ENCODE peak calls at places on chromosomes 13 and 19, in nine cellular contexts. One of them, this sample, is unnamed.

GRCh38 chr19:3184847-3185481 is 766 bp upstream of the NCLN start:
- DNase-seq in head of caudate nucleus: peak; percentile 94
- DNase-seq in mucosa of descending colon: no peak
- DNase-seq in stimulated activated CD4-positive, alpha-beta T cell treated with anti-CD3 and anti-CD28 coated beads, TNF-alpha, amount 100 ng/mL, for 24 hours: peak; percentile 60
- DNase-seq in stomach: peak; percentile 73
- DNase-seq in NCI-H526 treated with DMSO at 0.1 percent for 48 hours: peak; percentile 81
- DNase-seq in PC-3: no peak
- DNase-seq in WTC11: peak; percentile 56
- DNase-seq in SHP77: peak; percentile 71
- DNase-seq in this sample: peak; percentile 62

GRCh38 chr19:19160489-19161035 is 9.5 kb downstream of the MEF2B start:
- DNase-seq in stomach: no peak
- DNase-seq in NCI-H526 treated with DMSO at 0.1 percent for 48 hours: no peak
- DNase-seq in stimulated activated CD4-positive, alpha-beta T cell treated with anti-CD3 and anti-CD28 coated beads, TNF-alpha, amount 100 ng/mL, for 24 hours: no peak
- DNase-seq in SHP77: no peak
- DNase-seq in mucosa of descending colon: no peak
- DNase-seq in WTC11: peak; percentile 81
- DNase-seq in head of caudate nucleus: no peak
- DNase-seq in PC-3: no peak
- DNase-seq in this sample: no peak

GRCh38 chr19:49133621-49134454 is 14.5 kb downstream of the PPFIA3 start:
- DNase-seq in head of caudate nucleus: peak; percentile 55
- DNase-seq in NCI-H526 treated with DMSO at 0.1 percent for 48 hours: no peak
- DNase-seq in WTC11: peak; percentile 90
- DNase-seq in stimulated activated CD4-positive, alpha-beta T cell treated with anti-CD3 and anti-CD28 coated beads, TNF-alpha, amount 100 ng/mL, for 24 hours: no peak
- DNase-seq in PC-3: no peak
- DNase-seq in SHP77: no peak
- DNase-seq in stomach: peak; percentile 90
- DNase-seq in mucosa of descending colon: peak; percentile 96
- DNase-seq in this sample: no peak

GRCh38 chr19:13181747-13182388 is 31.7 kb downstream of the IER2 start:
- DNase-seq in NCI-H526 treated with DMSO at 0.1 percent for 48 hours: no peak
- DNase-seq in stimulated activated CD4-positive, alpha-beta T cell treated with anti-CD3 and anti-CD28 coated beads, TNF-alpha, amount 100 ng/mL, for 24 hours: no peak
- DNase-seq in head of caudate nucleus: peak; percentile 73
- DNase-seq in mucosa of descending colon: peak; percentile 79
- DNase-seq in WTC11: no peak
- DNase-seq in stomach: peak; percentile 76
- DNase-seq in PC-3: peak; percentile 66
- DNase-seq in SHP77: peak; percentile 17
- DNase-seq in this sample: peak; percentile 80

GRCh38 chr13:27712421-27712820 is 79.9 kb upstream of the GSX1 start:
- DNase-seq in mucosa of descending colon: peak; percentile 36
- DNase-seq in PC-3: peak; percentile 39
- DNase-seq in stimulated activated CD4-positive, alpha-beta T cell treated with anti-CD3 and anti-CD28 coated beads, TNF-alpha, amount 100 ng/mL, for 24 hours: no peak
- DNase-seq in stomach: peak; percentile 42
- DNase-seq in SHP77: no peak
- DNase-seq in head of caudate nucleus: no peak
- DNase-seq in NCI-H526 treated with DMSO at 0.1 percent for 48 hours: no peak
- DNase-seq in WTC11: no peak
- DNase-seq in this sample: no peak

GRCh38 chr19:39430675-39431593 is 4.8 kb downstream of the RPS16 start:
- DNase-seq in stimulated activated CD4-positive, alpha-beta T cell treated with anti-CD3 and anti-CD28 coated beads, TNF-alpha, amount 100 ng/mL, for 24 hours: peak; percentile 51
- DNase-seq in WTC11: no peak
- DNase-seq in PC-3: peak; percentile 93
- DNase-seq in SHP77: peak; percentile 79
- DNase-seq in stomach: no peak
- DNase-seq in NCI-H526 treated with DMSO at 0.1 percent for 48 hours: no peak
- DNase-seq in head of caudate nucleus: no peak
- DNase-seq in mucosa of descending colon: no peak
- DNase-seq in this sample: no peak

GRCh38 chr19:46487802-46488445 is 7.7 kb downstream of the PNMA8B start:
- DNase-seq in SHP77: peak; percentile 38
- DNase-seq in PC-3: peak; percentile 69
- DNase-seq in stimulated activated CD4-positive, alpha-beta T cell treated with anti-CD3 and anti-CD28 coated beads, TNF-alpha, amount 100 ng/mL, for 24 hours: peak; percentile 58
- DNase-seq in WTC11: peak; percentile 91
- DNase-seq in head of caudate nucleus: peak; percentile 95
- DNase-seq in mucosa of descending colon: peak; percentile 84
- DNase-seq in NCI-H526 treated with DMSO at 0.1 percent for 48 hours: peak; percentile 11
- DNase-seq in stomach: peak; percentile 83
- DNase-seq in this sample: no peak

GRCh38 chr19:40523322-40524047 is 53.2 kb upstream of the SHKBP1 start:
- DNase-seq in SHP77: peak; percentile 84
- DNase-seq in NCI-H526 treated with DMSO at 0.1 percent for 48 hours: peak; percentile 33
- DNase-seq in head of caudate nucleus: peak; percentile 74
- DNase-seq in mucosa of descending colon: peak; percentile 87
- DNase-seq in stomach: peak; percentile 80
- DNase-seq in WTC11: peak; percentile 87
- DNase-seq in PC-3: peak; percentile 66
- DNase-seq in stimulated activated CD4-positive, alpha-beta T cell treated with anti-CD3 and anti-CD28 coated beads, TNF-alpha, amount 100 ng/mL, for 24 hours: peak; percentile 9
- DNase-seq in this sample: no peak

GRCh38 chr13:72726721-72727416 is 560 bp downstream of the MZT1 start:
- DNase-seq in mucosa of descending colon: peak; percentile 74
- DNase-seq in PC-3: peak; percentile 6
- DNase-seq in NCI-H526 treated with DMSO at 0.1 percent for 48 hours: peak; percentile 56
- DNase-seq in stomach: peak; percentile 29
- DNase-seq in SHP77: peak; percentile 8
- DNase-seq in head of caudate nucleus: peak; percentile 66
- DNase-seq in WTC11: peak; percentile 60
- DNase-seq in stimulated activated CD4-positive, alpha-beta T cell treated with anti-CD3 and anti-CD28 coated beads, TNF-alpha, amount 100 ng/mL, for 24 hours: no peak
- DNase-seq in this sample: peak; percentile 47

GRCh38 chr19:55476100-55476775 is at the start of gene ZNF628:
- DNase-seq in PC-3: peak; percentile 99
- DNase-seq in stomach: peak; percentile 99
- DNase-seq in mucosa of descending colon: peak; percentile 99
- DNase-seq in NCI-H526 treated with DMSO at 0.1 percent for 48 hours: peak; percentile 93
- DNase-seq in stimulated activated CD4-positive, alpha-beta T cell treated with anti-CD3 and anti-CD28 coated beads, TNF-alpha, amount 100 ng/mL, for 24 hours: peak; percentile 99
- DNase-seq in head of caudate nucleus: peak; percentile 100
- DNase-seq in SHP77: peak; percentile 97
- DNase-seq in WTC11: peak; percentile 99
- DNase-seq in this sample: peak; percentile 97

GRCh38 chr13:45781553-45782326 is 69.8 kb downstream of the SIAH3 start:
- DNase-seq in PC-3: peak; percentile 2
- DNase-seq in mucosa of descending colon: peak; percentile 51
- DNase-seq in WTC11: no peak
- DNase-seq in NCI-H526 treated with DMSO at 0.1 percent for 48 hours: no peak
- DNase-seq in stomach: peak; percentile 79
- DNase-seq in SHP77: peak; percentile 70
- DNase-seq in stimulated activated CD4-positive, alpha-beta T cell treated with anti-CD3 and anti-CD28 coated beads, TNF-alpha, amount 100 ng/mL, for 24 hours: no peak
- DNase-seq in head of caudate nucleus: peak; percentile 53
- DNase-seq in this sample: no peak

GRCh38 chr19:38658462-38659306 is 11.2 kb downstream of the ACTN4 start:
- DNase-seq in stimulated activated CD4-positive, alpha-beta T cell treated with anti-CD3 and anti-CD28 coated beads, TNF-alpha, amount 100 ng/mL, for 24 hours: no peak
- DNase-seq in NCI-H526 treated with DMSO at 0.1 percent for 48 hours: peak; percentile 8
- DNase-seq in SHP77: peak; percentile 77
- DNase-seq in stomach: peak; percentile 63
- DNase-seq in mucosa of descending colon: peak; percentile 44
- DNase-seq in PC-3: peak; percentile 97
- DNase-seq in WTC11: no peak
- DNase-seq in head of caudate nucleus: no peak
- DNase-seq in this sample: no peak

GRCh38 chr13:113863511-113864302 is at the start of gene GAS6:
- DNase-seq in NCI-H526 treated with DMSO at 0.1 percent for 48 hours: peak; percentile 32
- DNase-seq in PC-3: peak; percentile 39
- DNase-seq in stomach: peak; percentile 72
- DNase-seq in WTC11: peak; percentile 57
- DNase-seq in head of caudate nucleus: peak; percentile 83
- DNase-seq in mucosa of descending colon: peak; percentile 86
- DNase-seq in stimulated activated CD4-positive, alpha-beta T cell treated with anti-CD3 and anti-CD28 coated beads, TNF-alpha, amount 100 ng/mL, for 24 hours: no peak
- DNase-seq in SHP77: no peak
- DNase-seq in this sample: no peak

GRCh38 chr13:23380534-23380933 is 53.0 kb downstream of the SACS start:
- DNase-seq in mucosa of descending colon: no peak
- DNase-seq in head of caudate nucleus: no peak
- DNase-seq in SHP77: no peak
- DNase-seq in WTC11: no peak
- DNase-seq in PC-3: no peak
- DNase-seq in NCI-H526 treated with DMSO at 0.1 percent for 48 hours: no peak
- DNase-seq in stomach: no peak
- DNase-seq in stimulated activated CD4-positive, alpha-beta T cell treated with anti-CD3 and anti-CD28 coated beads, TNF-alpha, amount 100 ng/mL, for 24 hours: no peak
- DNase-seq in this sample: no peak

GRCh38 chr13:111248822-111249221 is 71.6 kb upstream of the TEX29 start:
- DNase-seq in mucosa of descending colon: no peak
- DNase-seq in stomach: no peak
- DNase-seq in stimulated activated CD4-positive, alpha-beta T cell treated with anti-CD3 and anti-CD28 coated beads, TNF-alpha, amount 100 ng/mL, for 24 hours: no peak
- DNase-seq in head of caudate nucleus: peak; percentile 41
- DNase-seq in SHP77: no peak
- DNase-seq in WTC11: no peak
- DNase-seq in PC-3: no peak
- DNase-seq in NCI-H526 treated with DMSO at 0.1 percent for 48 hours: no peak
- DNase-seq in this sample: no peak

GRCh38 chr13:52892925-52893324 is 44.5 kb upstream of the PCDH8 start:
- DNase-seq in mucosa of descending colon: no peak
- DNase-seq in PC-3: peak; percentile 2
- DNase-seq in stomach: peak; percentile 31
- DNase-seq in WTC11: no peak
- DNase-seq in NCI-H526 treated with DMSO at 0.1 percent for 48 hours: no peak
- DNase-seq in head of caudate nucleus: no peak
- DNase-seq in SHP77: peak; percentile 33
- DNase-seq in stimulated activated CD4-positive, alpha-beta T cell treated with anti-CD3 and anti-CD28 coated beads, TNF-alpha, amount 100 ng/mL, for 24 hours: no peak
- DNase-seq in this sample: no peak

GRCh38 chr19:40688987-40689338 is 1.5 kb downstream of the NUMBL start:
- DNase-seq in PC-3: no peak
- DNase-seq in mucosa of descending colon: no peak
- DNase-seq in stomach: no peak
- DNase-seq in WTC11: no peak
- DNase-seq in stimulated activated CD4-positive, alpha-beta T cell treated with anti-CD3 and anti-CD28 coated beads, TNF-alpha, amount 100 ng/mL, for 24 hours: no peak
- DNase-seq in SHP77: no peak
- DNase-seq in head of caudate nucleus: peak; percentile 48
- DNase-seq in NCI-H526 treated with DMSO at 0.1 percent for 48 hours: no peak
- DNase-seq in this sample: no peak

GRCh38 chr13:107960301-107960700 is 255.0 kb downstream of the LIG4 start:
- DNase-seq in WTC11: no peak
- DNase-seq in PC-3: no peak
- DNase-seq in head of caudate nucleus: no peak
- DNase-seq in NCI-H526 treated with DMSO at 0.1 percent for 48 hours: no peak
- DNase-seq in stomach: no peak
- DNase-seq in SHP77: no peak
- DNase-seq in stimulated activated CD4-positive, alpha-beta T cell treated with anti-CD3 and anti-CD28 coated beads, TNF-alpha, amount 100 ng/mL, for 24 hours: no peak
- DNase-seq in mucosa of descending colon: no peak
- DNase-seq in this sample: no peak

GRCh38 chr13:72463561-72463960 is 263.9 kb downstream of the MZT1 start:
- DNase-seq in NCI-H526 treated with DMSO at 0.1 percent for 48 hours: no peak
- DNase-seq in mucosa of descending colon: no peak
- DNase-seq in SHP77: no peak
- DNase-seq in head of caudate nucleus: no peak
- DNase-seq in stimulated activated CD4-positive, alpha-beta T cell treated with anti-CD3 and anti-CD28 coated beads, TNF-alpha, amount 100 ng/mL, for 24 hours: no peak
- DNase-seq in WTC11: no peak
- DNase-seq in PC-3: no peak
- DNase-seq in stomach: no peak
- DNase-seq in this sample: no peak

GRCh38 chr13:37198629-37199028 is 93.2 kb upstream of the CSNK1A1L start:
- DNase-seq in mucosa of descending colon: no peak
- DNase-seq in WTC11: no peak
- DNase-seq in stimulated activated CD4-positive, alpha-beta T cell treated with anti-CD3 and anti-CD28 coated beads, TNF-alpha, amount 100 ng/mL, for 24 hours: no peak
- DNase-seq in PC-3: no peak
- DNase-seq in NCI-H526 treated with DMSO at 0.1 percent for 48 hours: no peak
- DNase-seq in head of caudate nucleus: no peak
- DNase-seq in stomach: no peak
- DNase-seq in SHP77: no peak
- DNase-seq in this sample: no peak

GRCh38 chr19:32802840-32803239 is 66.7 kb downstream of the SLC7A9 start:
- DNase-seq in PC-3: no peak
- DNase-seq in WTC11: no peak
- DNase-seq in head of caudate nucleus: no peak
- DNase-seq in NCI-H526 treated with DMSO at 0.1 percent for 48 hours: no peak
- DNase-seq in SHP77: no peak
- DNase-seq in stimulated activated CD4-positive, alpha-beta T cell treated with anti-CD3 and anti-CD28 coated beads, TNF-alpha, amount 100 ng/mL, for 24 hours: no peak
- DNase-seq in stomach: no peak
- DNase-seq in mucosa of descending colon: no peak
- DNase-seq in this sample: no peak

GRCh38 chr13:78194904-78195639 is 276.4 kb upstream of the EDNRB start:
- DNase-seq in WTC11: no peak
- DNase-seq in SHP77: no peak
- DNase-seq in stimulated activated CD4-positive, alpha-beta T cell treated with anti-CD3 and anti-CD28 coated beads, TNF-alpha, amount 100 ng/mL, for 24 hours: no peak
- DNase-seq in NCI-H526 treated with DMSO at 0.1 percent for 48 hours: no peak
- DNase-seq in stomach: no peak
- DNase-seq in head of caudate nucleus: no peak
- DNase-seq in mucosa of descending colon: no peak
- DNase-seq in PC-3: peak; percentile 20
- DNase-seq in this sample: no peak

GRCh38 chr13:107348931-107349330 is 781.0 kb upstream of the ARGLU1 start:
- DNase-seq in mucosa of descending colon: no peak
- DNase-seq in WTC11: no peak
- DNase-seq in head of caudate nucleus: no peak
- DNase-seq in NCI-H526 treated with DMSO at 0.1 percent for 48 hours: no peak
- DNase-seq in SHP77: no peak
- DNase-seq in stomach: no peak
- DNase-seq in stimulated activated CD4-positive, alpha-beta T cell treated with anti-CD3 and anti-CD28 coated beads, TNF-alpha, amount 100 ng/mL, for 24 hours: no peak
- DNase-seq in PC-3: peak; percentile 23
- DNase-seq in this sample: no peak

This sample was measured in NK-92 treated with Interleukin-12 subunit alpha and Interleukin-12 subunit beta, amount 100 ng/mL, for 24 hours.